ENCODE peak calls at places on chromosomes 12 and 14, in nine cellular contexts. R is lung, I is cardiac fibroblast, F is AG10803, H is heart right ventricle, V is WTC11, G is pancreas, W is epithelial cell of esophagus, E is GM13976. N is an unnamed sample.

GRCh38 chr12:43332977-43333649 is 218.9 kb downstream of the ADAMTS20 start:
- DNase-seq in R (no peak), I (peak), F (no peak), H (no peak), V (no peak), G (no peak), W (peak), E (no peak), N (no peak)

GRCh38 chr14:24198845-24199524 is 3.7 kb upstream of the TM9SF1 start:
- DNase-seq in R (no peak), I (no peak), F (no peak), H (no peak), V (no peak), G (no peak), W (no peak), E (no peak), N (no peak)

GRCh38 chr12:114882083-114882482 is 198.1 kb upstream of the TBX3 start:
- DNase-seq in R (no peak), I (no peak), F (no peak), H (no peak), V (no peak), G (no peak), W (no peak), E (no peak), N (no peak)

GRCh38 chr14:57297852-57298251 is 29.1 kb downstream of the AP5M1 start:
- DNase-seq in R (no peak), I (no peak), F (no peak), H (no peak), V (no peak), G (no peak), W (no peak), E (no peak), N (no peak)

GRCh38 chr12:130556486-130557055 is 159.5 kb downstream of the RIMBP2 start:
- DNase-seq in R (no peak), I (no peak), F (no peak), H (no peak), V (no peak), G (no peak), W (no peak), E (no peak), N (no peak)

GRCh38 chr12:97368462-97369150 is 94.0 kb upstream of the RMST start:
- DNase-seq in R (no peak), I (no peak), F (no peak), H (no peak), V (peak), G (no peak), W (no peak), E (no peak), N (no peak)

GRCh38 chr14:22512106-22512814 is 76.8 kb downstream of the DAD1 start:
- DNase-seq in R (no peak), I (no peak), F (no peak), H (no peak), V (no peak), G (no peak), W (no peak), E (no peak), N (no peak)

GRCh38 chr14:99736600-99737371 is 52.7 kb downstream of the CYP46A1 start:
- DNase-seq in R (no peak), I (no peak), F (no peak), H (peak), V (no peak), G (peak), W (no peak), E (no peak), N (no peak)

GRCh38 chr12:131242741-131243496 is 289.2 kb downstream of the ADGRD1 start:
- DNase-seq in R (no peak), I (no peak), F (no peak), H (no peak), V (peak), G (no peak), W (no peak), E (no peak), N (no peak)

GRCh38 chr12:57627504-57628279 is 5.3 kb downstream of the B4GALNT1 start:
- DNase-seq in R (no peak), I (no peak), F (no peak), H (no peak), V (peak), G (peak), W (no peak), E (no peak), N (no peak)

GRCh38 chr14:37124617-37125016 is 47.8 kb downstream of the SLC25A21 start:
- DNase-seq in R (no peak), I (peak), F (no peak), H (no peak), V (peak), G (no peak), W (peak), E (no peak), N (no peak)

GRCh38 chr14:100142073-100143040 is 17.1 kb downstream of the DEGS2 start:
- DNase-seq in R (peak), I (peak), F (no peak), H (peak), V (no peak), G (peak), W (no peak), E (no peak), N (no peak)

GRCh38 chr12:49636979-49637378 is 13.6 kb downstream of the PRPF40B start:
- DNase-seq in R (no peak), I (peak), F (peak), H (no peak), V (peak), G (no peak), W (peak), E (peak), N (peak)

GRCh38 chr14:80213602-80214001 is 2.3 kb upstream of the DIO2 start:
- DNase-seq in R (no peak), I (peak), F (peak), H (no peak), V (peak), G (no peak), W (peak), E (peak), N (peak)

GRCh38 chr12:67475725-67476124 is 172.8 kb upstream of the DYRK2 start:
- DNase-seq in R (no peak), I (no peak), F (peak), H (no peak), V (no peak), G (no peak), W (peak), E (no peak), N (no peak)

GRCh38 chr12:88266851-88267360 is 124.8 kb downstream of the TMTC3 start:
- DNase-seq in R (no peak), I (no peak), F (peak), H (no peak), V (no peak), G (no peak), W (no peak), E (no peak), N (no peak)

GRCh38 chr12:98863167-98863566 is 218.1 kb downstream of the APAF1 start:
- DNase-seq in R (no peak), I (no peak), F (no peak), H (no peak), V (peak), G (no peak), W (no peak), E (no peak), N (no peak)

GRCh38 chr14:94476018-94476417 is at the start of gene SERPINA9:
- DNase-seq in R (no peak), I (no peak), F (no peak), H (no peak), V (no peak), G (no peak), W (no peak), E (no peak), N (no peak)

GRCh38 chr12:11209098-11209497 is 22.4 kb upstream of the TAS2R42 start:
- DNase-seq in R (no peak), I (no peak), F (no peak), H (no peak), V (peak), G (no peak), W (no peak), E (no peak), N (no peak)

GRCh38 chr12:58588771-58589170 is 331.5 kb downstream of the LRIG3 start:
- DNase-seq in R (no peak), I (peak), F (peak), H (no peak), V (no peak), G (no peak), W (peak), E (no peak), N (no peak)

GRCh38 chr12:98373019-98373554 is 142.3 kb upstream of the TMPO start:
- DNase-seq in R (no peak), I (peak), F (peak), H (no peak), V (no peak), G (no peak), W (peak), E (peak), N (peak)

GRCh38 chr12:121282072-121282742 is 14.3 kb downstream of the CAMKK2 start:
- DNase-seq in R (no peak), I (no peak), F (no peak), H (no peak), V (no peak), G (no peak), W (no peak), E (no peak), N (no peak)

GRCh38 chr12:30794591-30795409 is 40.0 kb upstream of the CAPRIN2 start:
- DNase-seq in R (no peak), I (peak), F (peak), H (no peak), V (peak), G (no peak), W (peak), E (no peak), N (no peak)

GRCh38 chr14:100336618-100337530 is 13.7 kb downstream of the SLC25A47 start:
- DNase-seq in R (no peak), I (no peak), F (no peak), H (no peak), V (no peak), G (no peak), W (no peak), E (peak), N (peak)

GRCh38 chr14:90556050-90556477 is 159.2 kb downstream of the CALM1 start:
- DNase-seq in R (no peak), I (no peak), F (no peak), H (peak), V (peak), G (peak), W (no peak), E (no peak), N (no peak)

GRCh38 chr12:113056381-113056630 is 224 bp upstream of the DTX1 start:
- DNase-seq in R (no peak), I (no peak), F (no peak), H (no peak), V (no peak), G (no peak), W (no peak), E (no peak), N (no peak)

GRCh38 chr12:42735869-42736361 is 146.4 kb upstream of the PRICKLE1 start:
- DNase-seq in R (no peak), I (no peak), F (no peak), H (peak), V (no peak), G (no peak), W (peak), E (no peak), N (no peak)

GRCh38 chr12:6141048-6141447 is 16.6 kb upstream of the VWF start:
- DNase-seq in R (peak), I (peak), F (no peak), H (no peak), V (no peak), G (no peak), W (no peak), E (peak), N (no peak)

GRCh38 chr14:92325835-92326234 is 2.9 kb downstream of the SLC24A4 start:
- DNase-seq in R (no peak), I (no peak), F (no peak), H (no peak), V (no peak), G (no peak), W (no peak), E (no peak), N (no peak)

GRCh38 chr14:79730911-79731310 is 480.4 kb downstream of the DIO2 start:
- DNase-seq in R (no peak), I (no peak), F (no peak), H (no peak), V (no peak), G (no peak), W (no peak), E (no peak), N (no peak)

GRCh38 chr12:2076196-2076570 is 23.4 kb downstream of the CACNA1C start:
- DNase-seq in R (no peak), I (peak), F (peak), H (no peak), V (no peak), G (no peak), W (no peak), E (no peak), N (no peak)

DNA sequence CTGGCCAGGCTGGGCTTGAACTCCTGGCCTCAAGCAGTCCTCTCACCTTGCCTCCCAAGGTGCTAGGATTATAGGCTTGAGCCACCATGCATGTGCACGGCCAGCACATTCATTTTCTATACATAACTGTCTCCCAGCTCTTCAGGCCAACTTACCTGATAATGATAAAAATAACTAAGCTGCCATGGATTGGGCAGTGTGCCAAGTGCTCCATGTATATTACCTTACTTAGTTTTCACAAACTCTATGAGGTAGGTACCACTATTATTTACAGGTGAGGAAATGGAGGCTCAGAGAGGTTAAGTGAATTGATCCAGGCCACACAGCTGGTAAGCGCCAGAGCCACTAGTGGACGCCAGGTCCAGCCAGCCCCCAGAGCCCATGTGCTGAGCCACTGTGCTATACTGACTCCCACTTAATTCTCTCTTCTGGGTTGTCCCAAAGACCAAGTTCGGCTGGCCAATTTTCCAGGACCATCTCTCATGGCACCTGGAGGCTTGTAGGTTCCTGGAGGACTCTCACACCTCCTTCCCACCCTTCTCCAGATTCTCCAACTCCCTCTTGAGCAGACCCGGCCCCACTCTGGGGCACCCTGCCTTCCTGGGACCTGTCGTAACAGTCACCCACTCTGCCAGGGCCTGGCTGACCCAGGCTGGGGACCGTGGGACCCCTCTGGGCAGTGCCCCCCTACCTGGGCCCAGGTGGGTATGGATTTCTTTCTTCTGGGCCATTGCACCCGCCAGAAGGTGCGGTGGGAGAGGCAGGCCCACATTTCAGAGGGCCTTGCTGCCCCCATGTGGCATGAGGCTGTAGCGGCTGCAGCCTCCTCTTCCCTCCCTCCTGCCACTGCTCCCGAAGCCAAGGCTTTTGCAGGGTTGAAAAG is 30.2 kb upstream of the CIPC start:
- DNase-seq in R (peak), I (peak), F (peak), H (peak), V (peak), G (peak), W (peak), E (peak), N (peak)
- TF ChIP-seq CTCF in R (peak), I (peak), F (peak), H (peak), V (peak), G (peak), W (peak), E (peak), N (peak)

DNA sequence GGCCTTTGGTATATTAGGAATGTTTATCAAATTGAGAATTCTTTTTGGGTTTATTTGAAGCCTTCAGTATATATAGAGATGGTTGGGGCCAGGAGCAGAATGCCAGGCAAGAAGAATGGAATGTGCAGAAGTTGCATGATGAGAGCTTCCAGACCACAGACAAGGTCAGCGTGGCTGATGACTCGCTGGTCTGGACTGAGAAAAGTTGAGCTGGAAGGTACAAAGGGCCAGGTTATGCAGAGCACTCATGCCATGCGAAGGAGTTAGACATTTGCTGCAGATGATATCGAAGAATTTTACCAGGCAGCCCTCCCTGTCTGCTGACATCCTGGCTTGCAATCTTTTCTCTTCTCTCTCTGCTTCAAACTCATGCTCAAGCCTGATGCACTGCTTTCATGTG is 196.2 kb upstream of the ARHGAP5 start:
- DNase-seq in R (no peak), I (peak), F (peak), H (no peak), V (no peak), G (no peak), W (peak), E (no peak), N (no peak)
- TF ChIP-seq CTCF in R (no peak), I (no peak), F (no peak), H (no peak), V (no peak), G (no peak), W (no peak), E (no peak), N (no peak)

DNA sequence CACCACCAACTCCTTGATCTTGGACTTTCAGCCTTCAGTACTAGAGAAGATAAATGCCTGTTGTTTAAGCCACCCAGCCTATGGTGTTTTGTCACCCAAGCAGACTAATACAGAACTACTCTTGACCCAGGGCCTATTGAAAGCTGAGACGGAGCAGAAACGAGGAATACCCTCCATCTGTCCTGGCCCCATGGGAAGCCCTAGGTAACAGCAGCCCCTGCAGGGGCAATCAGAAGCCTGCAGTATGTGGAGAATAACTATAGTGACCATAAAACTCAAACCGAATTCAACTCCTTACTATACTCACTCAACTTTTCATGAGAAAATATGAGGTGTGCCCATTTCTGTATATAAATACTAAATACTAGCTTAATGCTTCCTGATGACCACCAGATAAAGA is 307.4 kb downstream of the NUAK1 start:
- DNase-seq in R (no peak), I (no peak), F (no peak), H (no peak), V (peak), G (no peak), W (no peak), E (no peak), N (no peak)
- TF ChIP-seq CTCF in R (no peak), I (no peak), F (no peak), H (no peak), V (no peak), G (no peak), W (no peak), E (no peak), N (no peak)

GRCh38 chr12:45216983-45217485 is 1.1 kb downstream of the ANO6 start:
- DNase-seq in R (no peak), I (peak), F (peak), H (no peak), V (no peak), G (no peak), W (no peak), E (no peak), N (no peak)

GRCh38 chr12:45214739-45215418 is 1.0 kb upstream of the ANO6 start:
- DNase-seq in R (no peak), I (peak), F (peak), H (no peak), V (no peak), G (no peak), W (peak), E (no peak), N (no peak)

GRCh38 chr12:45214071-45214470 is 1.8 kb upstream of the ANO6 start:
- DNase-seq in R (no peak), I (no peak), F (no peak), H (no peak), V (no peak), G (no peak), W (no peak), E (no peak), N (no peak)

GRCh38 chr12:45216297-45216982 is 545 bp downstream of the ANO6 start:
- DNase-seq in R (peak), I (peak), F (peak), H (peak), V (peak), G (peak), W (peak), E (peak), N (peak)

DNA sequence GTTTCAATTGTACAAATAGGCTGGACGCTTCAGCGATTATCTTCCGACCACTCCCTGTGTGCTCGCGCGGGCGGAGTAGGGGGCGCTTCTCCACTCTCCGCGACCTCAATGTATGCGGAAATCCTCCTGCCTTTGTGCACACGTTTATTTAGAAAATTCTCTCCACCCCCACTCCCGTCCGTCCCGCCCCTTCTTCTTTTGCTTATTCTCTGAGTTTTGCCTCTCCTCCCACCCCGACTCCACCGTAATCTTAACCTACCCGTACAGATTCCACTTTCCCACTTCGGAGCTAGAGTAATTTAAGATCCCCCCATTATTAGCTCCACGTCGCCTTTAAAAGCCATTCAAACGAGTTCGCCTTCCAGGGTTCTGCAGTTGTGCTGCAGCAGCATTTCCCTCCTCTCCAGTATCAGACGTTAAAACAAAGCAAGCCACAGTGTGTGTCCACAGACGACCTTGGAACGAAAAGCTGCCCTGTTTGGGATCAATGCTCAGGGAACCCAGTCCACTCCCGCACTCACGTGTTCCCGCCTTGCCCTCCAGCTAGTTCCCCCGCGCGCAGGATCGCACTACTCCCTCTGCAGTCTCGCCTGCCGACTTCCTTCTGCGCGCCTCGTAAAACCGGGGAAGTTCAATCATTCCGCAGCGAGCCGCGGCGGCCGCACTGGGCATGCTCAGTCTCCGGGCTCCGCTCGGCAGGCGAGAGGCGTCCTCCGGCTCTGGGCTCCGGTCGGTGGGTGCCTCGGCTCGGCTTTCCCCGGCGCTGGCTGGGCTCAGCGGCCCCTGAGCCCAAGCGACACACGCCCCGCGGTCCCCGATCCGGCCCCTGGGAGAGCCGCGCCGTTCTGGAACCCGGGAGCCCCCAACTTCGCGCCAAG is at the start of gene ANO6:
- DNase-seq in R (peak), I (peak), F (peak), H (peak), V (peak), G (peak), W (peak), E (peak), N (peak)
- TF ChIP-seq CTCF in R (peak), I (peak), F (peak), H (no peak), V (no peak), G (no peak), W (peak), E (peak), N (peak)

DNA sequence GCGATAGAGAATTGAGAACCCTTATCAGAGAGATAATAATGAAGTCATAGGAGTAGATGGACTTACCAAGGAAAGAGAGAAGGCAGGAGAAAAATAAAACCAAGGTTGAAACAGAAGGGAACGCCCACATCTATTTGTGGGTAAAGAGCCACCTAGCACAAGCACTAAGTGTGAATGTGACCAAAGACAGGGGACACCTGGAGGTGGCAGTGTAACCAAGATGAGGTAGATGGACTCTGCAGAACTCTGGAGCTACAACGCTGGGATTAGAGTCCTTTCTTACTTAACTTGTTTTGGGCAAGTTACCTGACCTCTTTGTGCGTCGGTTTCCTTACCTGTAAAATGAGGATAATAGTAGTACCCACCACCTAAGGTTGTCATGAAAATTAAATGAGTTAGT is 101.9 kb downstream of the SLC5A8 start:
- DNase-seq in R (no peak), I (no peak), F (no peak), H (no peak), V (no peak), G (no peak), W (no peak), E (no peak), N (no peak)
- TF ChIP-seq CTCF in R (no peak), I (no peak), F (no peak), H (no peak), V (no peak), G (no peak), W (no peak), E (no peak), N (no peak)